ENCODE peak calls at places on chromosomes 13 and 19, in six cellular contexts. One of them, this sample, is unnamed.

GRCh38 chr19:38663957-38664502 is 16.6 kb downstream of the ACTN4 start:
- DNase-seq in astrocyte: no peak
- DNase-seq in right atrium auricular region: no peak
- DNase-seq in gastrocnemius medialis: peak; percentile 87
- DNase-seq in GM23248: no peak
- DNase-seq in heart right ventricle: peak; percentile 69
- DNase-seq in this sample: no peak

GRCh38 chr19:33448159-33448516 is 73.5 kb downstream of the PEPD start:
- DNase-seq in GM23248: no peak
- DNase-seq in heart right ventricle: no peak
- DNase-seq in right atrium auricular region: no peak
- DNase-seq in gastrocnemius medialis: no peak
- DNase-seq in astrocyte: no peak
- DNase-seq in this sample: no peak

GRCh38 chr19:6187374-6187773 is 51.9 kb downstream of the ACSBG2 start:
- DNase-seq in right atrium auricular region: no peak
- DNase-seq in GM23248: no peak
- DNase-seq in astrocyte: no peak
- DNase-seq in gastrocnemius medialis: no peak
- DNase-seq in heart right ventricle: no peak
- DNase-seq in this sample: no peak

GRCh38 chr19:47745010-47745901 is at the start of gene NOP53:
- DNase-seq in heart right ventricle: peak; percentile 97
- DNase-seq in astrocyte: peak; percentile 87
- DNase-seq in gastrocnemius medialis: peak; percentile 97
- DNase-seq in right atrium auricular region: peak; percentile 99
- DNase-seq in GM23248: peak; percentile 97
- DNase-seq in this sample: peak; percentile 98

GRCh38 chr13:79637086-79637763 is 156.3 kb downstream of the NDFIP2 start:
- DNase-seq in gastrocnemius medialis: peak; percentile 80
- DNase-seq in GM23248: no peak
- DNase-seq in heart right ventricle: peak; percentile 74
- DNase-seq in right atrium auricular region: no peak
- DNase-seq in astrocyte: peak; percentile 11
- DNase-seq in this sample: peak; percentile 73

GRCh38 chr13:20303636-20304035 is 71.5 kb upstream of the GJB6 start:
- DNase-seq in astrocyte: peak; percentile 2
- DNase-seq in GM23248: peak; percentile 39
- DNase-seq in gastrocnemius medialis: no peak
- DNase-seq in right atrium auricular region: no peak
- DNase-seq in heart right ventricle: no peak
- DNase-seq in this sample: no peak

GRCh38 chr13:98912846-98913245 is 65.0 kb downstream of the DOCK9 start:
- DNase-seq in heart right ventricle: no peak
- DNase-seq in GM23248: no peak
- DNase-seq in gastrocnemius medialis: no peak
- DNase-seq in astrocyte: no peak
- DNase-seq in right atrium auricular region: no peak
- DNase-seq in this sample: no peak

GRCh38 chr19:27974082-27974513 is 1238.9 kb downstream of the UQCRFS1 start:
- DNase-seq in right atrium auricular region: no peak
- DNase-seq in astrocyte: peak; percentile 41
- DNase-seq in heart right ventricle: no peak
- DNase-seq in GM23248: peak; percentile 69
- DNase-seq in gastrocnemius medialis: no peak
- DNase-seq in this sample: peak; percentile 52

GRCh38 chr19:40556953-40557530 is 19.6 kb upstream of the SHKBP1 start:
- DNase-seq in heart right ventricle: no peak
- DNase-seq in astrocyte: no peak
- DNase-seq in GM23248: no peak
- DNase-seq in gastrocnemius medialis: no peak
- DNase-seq in right atrium auricular region: no peak
- DNase-seq in this sample: no peak

GRCh38 chr19:18745012-18745735 is 45.9 kb downstream of the COMP start:
- DNase-seq in gastrocnemius medialis: no peak
- DNase-seq in astrocyte: no peak
- DNase-seq in right atrium auricular region: no peak
- DNase-seq in heart right ventricle: no peak
- DNase-seq in GM23248: no peak
- DNase-seq in this sample: no peak

GRCh38 chr13:47679391-47679790 is 321.7 kb downstream of the SUCLA2 start:
- DNase-seq in GM23248: peak; percentile 76
- DNase-seq in heart right ventricle: no peak
- DNase-seq in astrocyte: peak; percentile 61
- DNase-seq in right atrium auricular region: no peak
- DNase-seq in gastrocnemius medialis: no peak
- DNase-seq in this sample: no peak

GRCh38 chr19:33304760-33305647 is 2.7 kb upstream of the CEBPA start:
- DNase-seq in GM23248: no peak
- DNase-seq in right atrium auricular region: no peak
- DNase-seq in astrocyte: no peak
- DNase-seq in gastrocnemius medialis: peak; percentile 10
- DNase-seq in heart right ventricle: no peak
- DNase-seq in this sample: no peak

GRCh38 chr19:16247353-16248182 is 49.9 kb downstream of the AP1M1 start:
- DNase-seq in right atrium auricular region: peak; percentile 94
- DNase-seq in gastrocnemius medialis: peak; percentile 80
- DNase-seq in astrocyte: peak; percentile 32
- DNase-seq in GM23248: peak; percentile 79
- DNase-seq in heart right ventricle: peak; percentile 93
- DNase-seq in this sample: peak; percentile 84

GRCh38 chr19:18521692-18522123 is at the start of gene ELL:
- DNase-seq in gastrocnemius medialis: peak; percentile 35
- DNase-seq in right atrium auricular region: no peak
- DNase-seq in astrocyte: no peak
- DNase-seq in heart right ventricle: no peak
- DNase-seq in GM23248: no peak
- DNase-seq in this sample: no peak

GRCh38 chr19:3135961-3136683 is at the start of gene GNA15:
- DNase-seq in gastrocnemius medialis: no peak
- DNase-seq in GM23248: no peak
- DNase-seq in heart right ventricle: peak; percentile 25
- DNase-seq in astrocyte: no peak
- DNase-seq in right atrium auricular region: no peak
- DNase-seq in this sample: no peak

GRCh38 chr13:22929391-22930126 is 251.2 kb upstream of the SGCG start:
- DNase-seq in astrocyte: peak; percentile 21
- DNase-seq in heart right ventricle: no peak
- DNase-seq in gastrocnemius medialis: no peak
- DNase-seq in right atrium auricular region: no peak
- DNase-seq in GM23248: no peak
- DNase-seq in this sample: no peak

GRCh38 chr19:53980553-53981407 is 10.7 kb upstream of the CACNG6 start:
- DNase-seq in right atrium auricular region: no peak
- DNase-seq in astrocyte: peak; percentile 54
- DNase-seq in heart right ventricle: no peak
- DNase-seq in gastrocnemius medialis: peak; percentile 65
- DNase-seq in GM23248: peak; percentile 38
- DNase-seq in this sample: no peak

GRCh38 chr19:8265872-8266271 is 42.3 kb downstream of the CD320 start:
- DNase-seq in heart right ventricle: no peak
- DNase-seq in right atrium auricular region: no peak
- DNase-seq in gastrocnemius medialis: no peak
- DNase-seq in astrocyte: no peak
- DNase-seq in GM23248: no peak
- DNase-seq in this sample: no peak
- H3K9me3 ChIP-seq in heart right ventricle: no peaks in the 10 kb centered on the region
- H3K9me3 ChIP-seq in right atrium auricular region: no peaks in the 10 kb centered on the region
- H3K9me3 ChIP-seq in gastrocnemius medialis: no peaks in the 10 kb centered on the region
- H3K9me3 ChIP-seq in astrocyte: no peaks in the 10 kb centered on the region
- H3K9me3 ChIP-seq in GM23248: no peaks in the 10 kb centered on the region
- H3K9me3 ChIP-seq in this sample: no peaks in the 10 kb centered on the region

GRCh38 chr19:36987091-36987490 is 71.0 kb downstream of the ZNF568 start:
- DNase-seq in astrocyte: no peak
- DNase-seq in GM23248: no peak
- DNase-seq in gastrocnemius medialis: no peak
- DNase-seq in right atrium auricular region: no peak
- DNase-seq in heart right ventricle: no peak
- DNase-seq in this sample: no peak

GRCh38 chr19:36986131-36986530 is 70.0 kb downstream of the ZNF568 start:
- DNase-seq in gastrocnemius medialis: no peak
- DNase-seq in right atrium auricular region: no peak
- DNase-seq in heart right ventricle: no peak
- DNase-seq in astrocyte: no peak
- DNase-seq in GM23248: no peak
- DNase-seq in this sample: no peak

DNA sequence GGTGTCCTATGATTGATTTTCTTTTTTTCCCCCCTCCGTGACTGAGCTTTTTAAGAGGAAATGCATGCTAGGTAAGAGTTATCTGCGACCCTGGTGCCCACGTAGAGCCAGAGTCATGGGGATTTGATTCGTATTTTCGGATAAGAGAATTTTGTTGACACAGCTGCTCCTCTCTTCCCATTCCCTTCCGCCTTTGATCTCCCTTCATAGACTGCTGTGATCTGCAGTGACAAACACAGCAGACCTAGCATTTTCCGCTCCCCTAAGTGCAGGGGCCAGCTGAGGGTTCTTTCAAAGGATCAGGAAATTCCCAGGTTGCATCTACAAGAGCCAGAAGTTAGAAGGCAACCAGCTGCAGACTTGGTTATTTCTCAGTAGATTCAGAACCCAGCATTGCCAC is 70.5 kb downstream of the ZNF568 start:
- DNase-seq in GM23248: no peak
- DNase-seq in right atrium auricular region: no peak
- DNase-seq in heart right ventricle: no peak
- DNase-seq in gastrocnemius medialis: no peak
- DNase-seq in astrocyte: no peak
- DNase-seq in this sample: no peak
- H3K9me3 ChIP-seq in GM23248: no peaks in the 10 kb centered on the region
- H3K9me3 ChIP-seq in right atrium auricular region: no peaks in the 10 kb centered on the region
- H3K9me3 ChIP-seq in heart right ventricle: peaks cover 7% of the 10 kb centered on the region
- H3K9me3 ChIP-seq in gastrocnemius medialis: no peaks in the 10 kb centered on the region
- H3K9me3 ChIP-seq in astrocyte: peaks cover 5% of the 10 kb centered on the region
- H3K9me3 ChIP-seq in this sample: no peaks in the 10 kb centered on the region

GRCh38 chr13:33690321-33690720 is 127.6 kb upstream of the RFC3 start:
- DNase-seq in right atrium auricular region: no peak
- DNase-seq in GM23248: no peak
- DNase-seq in astrocyte: no peak
- DNase-seq in heart right ventricle: no peak
- DNase-seq in gastrocnemius medialis: no peak
- DNase-seq in this sample: no peak

GRCh38 chr13:33691980-33692379 is 126.0 kb upstream of the RFC3 start:
- DNase-seq in astrocyte: no peak
- DNase-seq in right atrium auricular region: no peak
- DNase-seq in heart right ventricle: no peak
- DNase-seq in gastrocnemius medialis: no peak
- DNase-seq in GM23248: no peak
- DNase-seq in this sample: no peak

GRCh38 chr13:33696530-33696929 is 121.4 kb upstream of the RFC3 start:
- DNase-seq in gastrocnemius medialis: no peak
- DNase-seq in GM23248: no peak
- DNase-seq in astrocyte: no peak
- DNase-seq in heart right ventricle: no peak
- DNase-seq in right atrium auricular region: no peak
- DNase-seq in this sample: no peak

GRCh38 chr13:33694546-33694945 is 123.4 kb upstream of the RFC3 start:
- DNase-seq in astrocyte: no peak
- DNase-seq in heart right ventricle: no peak
- DNase-seq in gastrocnemius medialis: no peak
- DNase-seq in GM23248: no peak
- DNase-seq in right atrium auricular region: no peak
- DNase-seq in this sample: no peak

DNA sequence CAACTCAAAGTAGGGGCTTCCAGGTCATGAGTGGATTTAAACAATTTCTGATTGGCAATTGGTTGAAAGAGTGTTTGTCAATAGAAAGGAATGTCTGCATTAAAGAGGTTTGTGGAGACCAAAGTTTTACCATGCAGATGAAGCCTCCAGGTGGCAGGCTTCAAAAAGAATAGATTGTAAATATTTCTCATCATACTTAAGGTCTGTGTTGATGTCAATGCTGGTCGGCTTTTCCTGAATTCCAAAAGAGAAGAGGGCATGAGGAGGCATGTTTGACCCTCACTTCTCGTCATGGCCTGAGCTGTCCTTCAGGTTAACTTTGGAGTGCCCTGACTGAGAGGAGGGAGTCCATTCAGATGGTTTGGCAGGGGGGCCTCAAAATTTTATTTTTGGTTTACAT is 125.4 kb upstream of the RFC3 start:
- DNase-seq in heart right ventricle: no peak
- DNase-seq in gastrocnemius medialis: no peak
- DNase-seq in GM23248: no peak
- DNase-seq in astrocyte: no peak
- DNase-seq in right atrium auricular region: no peak
- DNase-seq in this sample: no peak
- H3K9me3 ChIP-seq in heart right ventricle: no peaks in the 10 kb centered on the region
- H3K9me3 ChIP-seq in gastrocnemius medialis: no peaks in the 10 kb centered on the region
- H3K9me3 ChIP-seq in GM23248: no peaks in the 10 kb centered on the region
- H3K9me3 ChIP-seq in astrocyte: no peaks in the 10 kb centered on the region
- H3K9me3 ChIP-seq in right atrium auricular region: no peaks in the 10 kb centered on the region
- H3K9me3 ChIP-seq in this sample: no peaks in the 10 kb centered on the region

DNA sequence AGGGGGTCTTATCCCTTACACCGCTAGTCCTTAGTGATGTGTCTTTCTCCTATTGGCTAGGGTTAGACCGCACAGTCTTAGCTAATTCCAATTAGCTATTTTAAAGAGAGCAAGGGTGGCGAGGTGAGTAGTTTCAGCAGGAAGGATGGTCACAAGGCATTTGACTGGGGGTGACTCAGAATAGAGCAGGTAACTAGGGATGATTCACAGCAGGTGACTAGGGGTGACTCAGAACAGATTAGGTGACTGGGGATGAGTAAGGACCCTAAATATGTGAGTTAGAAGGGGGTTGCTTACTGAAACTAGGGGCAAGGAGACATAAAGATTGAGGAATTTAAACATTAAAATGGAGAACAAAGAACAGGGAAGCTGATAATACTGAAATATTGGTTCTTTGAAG is 64.3 kb downstream of the ZNF66 start:
- DNase-seq in right atrium auricular region: no peak
- DNase-seq in heart right ventricle: no peak
- DNase-seq in gastrocnemius medialis: no peak
- DNase-seq in GM23248: no peak
- DNase-seq in astrocyte: no peak
- DNase-seq in this sample: no peak
- H3K9me3 ChIP-seq in right atrium auricular region: no peaks in the 10 kb centered on the region
- H3K9me3 ChIP-seq in heart right ventricle: peaks cover 73% of the 10 kb centered on the region
- H3K9me3 ChIP-seq in gastrocnemius medialis: no peaks in the 10 kb centered on the region
- H3K9me3 ChIP-seq in GM23248: no peaks in the 10 kb centered on the region
- H3K9me3 ChIP-seq in astrocyte: peaks cover 11% of the 10 kb centered on the region
- H3K9me3 ChIP-seq in this sample: no peaks in the 10 kb centered on the region

DNA sequence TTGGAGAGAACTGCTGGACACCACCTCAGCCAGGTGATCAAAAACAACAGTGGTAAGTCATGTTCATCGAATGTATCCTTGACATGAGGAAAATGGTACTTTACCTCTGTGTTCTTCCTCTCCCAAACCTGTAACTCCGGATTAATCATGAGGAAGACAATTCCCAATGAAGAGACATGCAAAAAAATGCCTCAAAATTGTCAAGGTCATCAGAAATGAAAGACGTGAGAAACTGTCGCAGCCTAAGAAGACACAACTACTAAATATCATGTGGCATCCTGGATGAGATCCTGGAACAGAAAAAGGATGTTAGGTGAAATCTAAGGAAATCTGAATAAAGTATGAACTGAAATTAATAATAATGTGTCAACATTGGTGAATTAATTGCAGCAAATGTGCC is 178.4 kb downstream of the LACC1 start:
- DNase-seq in GM23248: no peak
- DNase-seq in right atrium auricular region: no peak
- DNase-seq in heart right ventricle: no peak
- DNase-seq in gastrocnemius medialis: no peak
- DNase-seq in astrocyte: no peak
- DNase-seq in this sample: no peak
- H3K9me3 ChIP-seq in GM23248: no peaks in the 10 kb centered on the region
- H3K9me3 ChIP-seq in right atrium auricular region: no peaks in the 10 kb centered on the region
- H3K9me3 ChIP-seq in heart right ventricle: no peaks in the 10 kb centered on the region
- H3K9me3 ChIP-seq in gastrocnemius medialis: no peaks in the 10 kb centered on the region
- H3K9me3 ChIP-seq in astrocyte: no peaks in the 10 kb centered on the region
- H3K9me3 ChIP-seq in this sample: no peaks in the 10 kb centered on the region